ENCODE peak calls at places on chromosomes 4 and X, in seven cellular contexts. H is heart right ventricle, A is transverse colon, U is body of pancreas, B is fibroblast of the aortic adventitia, I is breast epithelium, N is mammary epithelial cell. W is an unnamed sample.

GRCh38 chrX:4570141-4570540 is 856.7 kb upstream of the PRKX start:
- DNase-seq in N (peak; percentile 6), U (peak; percentile 53), H (no peak), I (no peak), A (no peak), B (no peak), W (no peak)

GRCh38 chr4:2330119-2331042 is 68.5 kb upstream of the MXD4 start:
- DNase-seq in I (no peak), B (peak; percentile 94), U (no peak), A (no peak), N (peak; percentile 89), H (no peak), W (peak; percentile 97)

GRCh38 chr4:103664676-103665075 is 55.1 kb downstream of the TACR3 start:
- DNase-seq in H (no peak), I (no peak), U (no peak), A (no peak), N (no peak), B (no peak), W (no peak)

GRCh38 chrX:106564986-106565385 is 46.8 kb upstream of the RADX start:
- DNase-seq in H (no peak), B (no peak), A (no peak), U (no peak), I (no peak), N (no peak), W (no peak)

GRCh38 chr4:124970011-124970410 is 257.5 kb upstream of the ANKRD50 start:
- DNase-seq in B (peak; percentile 18), I (no peak), A (no peak), H (no peak), U (no peak), N (peak; percentile 59), W (no peak)

GRCh38 chr4:153538408-153539057 is 72.4 kb downstream of the TMEM131L start:
- DNase-seq in H (peak; percentile 29), A (no peak), N (no peak), B (peak; percentile 49), I (peak; percentile 25), U (peak; percentile 79), W (no peak)

GRCh38 chr4:150176559-150176958 is 98.3 kb downstream of the DCLK2 start:
- DNase-seq in U (no peak), H (no peak), B (peak; percentile 98), N (peak; percentile 66), A (no peak), I (no peak), W (peak; percentile 45)

GRCh38 chr4:168723569-168723968 is 226.7 kb downstream of the PALLD start:
- DNase-seq in N (no peak), U (no peak), I (no peak), A (no peak), H (no peak), B (no peak), W (peak; percentile 46)

GRCh38 chrX:135531813-135532212 is 11.4 kb downstream of the INTS6L start:
- DNase-seq in A (no peak), I (no peak), U (no peak), N (peak; percentile 79), H (no peak), B (no peak), W (no peak)

GRCh38 chr4:174871407-174871806 is 42.4 kb upstream of the GLRA3 start:
- DNase-seq in U (no peak), B (no peak), I (no peak), A (no peak), N (no peak), H (no peak), W (no peak)

GRCh38 chr4:1856920-1857699 is 1.2 kb upstream of the LETM1 start:
- DNase-seq in B (peak; percentile 27), A (peak; percentile 44), I (no peak), U (peak; percentile 21), N (peak; percentile 23), H (peak; percentile 32), W (peak; percentile 93)

GRCh38 chr4:61024610-61025009 is 175.5 kb upstream of the ADGRL3 start:
- DNase-seq in N (no peak), A (no peak), U (no peak), I (no peak), H (no peak), B (no peak), W (no peak)

GRCh38 chr4:13548059-13548983 is 4.0 kb upstream of the NKX3-2 start:
- DNase-seq in B (no peak), I (no peak), H (no peak), A (no peak), U (no peak), N (no peak), W (peak; percentile 86)

GRCh38 chrX:112211459-112211858 is 128.9 kb upstream of the TRPC5 start:
- DNase-seq in I (no peak), N (peak; percentile 8), A (no peak), H (no peak), U (no peak), B (no peak), W (no peak)

GRCh38 chr4:156711196-156711590 is 260.4 kb downstream of the PDGFC start:
- DNase-seq in B (no peak), A (no peak), U (no peak), H (no peak), I (no peak), N (no peak), W (no peak)

GRCh38 chr4:173051697-173052096 is 116.9 kb upstream of the GALNT7 start:
- DNase-seq in N (no peak), B (peak; percentile 28), A (no peak), H (no peak), U (no peak), I (no peak), W (no peak)

GRCh38 chrX:6644411-6644810 is 109.5 kb upstream of the VCX3A start:
- DNase-seq in H (no peak), B (no peak), N (no peak), A (no peak), U (no peak), I (no peak), W (no peak)

GRCh38 chr4:29717658-29718057 is 1002.5 kb upstream of the PCDH7 start:
- DNase-seq in A (no peak), I (no peak), B (no peak), H (no peak), N (no peak), U (no peak), W (no peak)

GRCh38 chr4:144288011-144288903 is 147.7 kb upstream of the GYPA start:
- DNase-seq in H (no peak), A (no peak), B (no peak), N (no peak), I (no peak), U (no peak), W (no peak)

GRCh38 chr4:149234798-149235197 is 580.8 kb downstream of the IQCM start:
- DNase-seq in A (no peak), B (no peak), U (no peak), I (no peak), N (no peak), H (no peak), W (peak; percentile 15)

GRCh38 chr4:7403001-7403400 is 31.7 kb downstream of the PSAPL1 start:
- DNase-seq in B (peak; percentile 11), A (no peak), H (no peak), U (peak; percentile 15), I (no peak), N (peak; percentile 78), W (no peak)

GRCh38 chrX:153410888-153411254 is 401 bp upstream of the ZFP92 start:
- DNase-seq in A (no peak), N (no peak), B (no peak), H (no peak), I (no peak), U (no peak), W (peak; percentile 74)

GRCh38 chrX:153412746-153413720 is 1.8 kb downstream of the ZFP92 start:
- DNase-seq in A (no peak), N (no peak), H (no peak), I (no peak), B (no peak), U (no peak), W (peak; percentile 81)

GRCh38 chrX:153411255-153411987 is at the start of gene ZFP92:
- DNase-seq in A (peak; percentile 32), N (no peak), U (peak; percentile 13), I (no peak), H (peak; percentile 58), B (no peak), W (peak; percentile 90)

GRCh38 chrX:153413731-153414130 is 2.5 kb downstream of the ZFP92 start:
- DNase-seq in B (no peak), U (no peak), I (no peak), N (no peak), A (no peak), H (no peak), W (peak; percentile 31)

DNA sequence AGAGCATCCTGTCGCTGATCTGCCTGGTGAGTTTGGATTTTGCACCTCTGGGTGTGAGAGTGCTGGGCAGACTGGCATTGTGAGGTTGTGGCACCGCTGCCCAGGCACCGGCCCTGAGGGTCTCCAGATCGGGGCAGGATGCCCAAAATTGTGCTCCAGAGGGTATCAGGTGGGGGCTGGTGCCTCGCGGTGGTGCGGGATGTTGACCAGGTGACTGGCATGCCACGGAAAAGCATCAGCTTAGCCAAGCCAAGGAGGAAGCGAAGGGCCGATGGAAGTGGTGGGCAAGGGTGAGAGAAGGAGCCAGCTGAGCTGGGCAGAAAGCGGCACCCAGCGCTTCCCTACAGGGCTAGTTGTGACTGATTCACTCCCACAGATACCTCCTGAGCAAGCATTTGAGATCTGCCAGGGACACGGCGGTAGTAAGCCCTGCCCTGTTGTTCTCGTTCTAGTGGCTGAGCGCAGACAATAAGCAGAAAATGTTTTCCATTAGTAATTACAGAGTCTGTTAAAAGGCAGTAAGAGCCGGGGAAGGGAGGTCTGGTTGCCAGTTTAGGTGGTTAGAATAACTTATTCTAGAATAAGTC is 809 bp downstream of the ZFP92 start:
- DNase-seq in A (no peak), N (peak; percentile 4), H (no peak), B (no peak), U (no peak), I (no peak), W (peak; percentile 86)
- H3K4me3 ChIP-seq in A (peak overlapping the region; percentile 30), N (no peak overlapping the region), H (peak overlapping the region; percentile 38), B (no peak overlapping the region), U (no peak overlapping the region), I (peak overlapping the region; percentile 69), W (no peak overlapping the region)

GRCh38 chrX:102950908-102951866 is 14.1 kb downstream of the RAB40AL start:
- DNase-seq in U (peak; percentile 46), I (no peak), N (peak; percentile 26), B (peak; percentile 51), H (no peak), A (peak; percentile 44), W (peak; percentile 60)
- H3K4me3 ChIP-seq in U (no peak overlapping the region), I (peak overlapping the region; percentile 34), N (peak overlapping the region; percentile 11), B (no peak overlapping the region), H (no peak overlapping the region), A (no peak overlapping the region), W (peak overlapping the region; percentile 56)

GRCh38 chr4:41921476-41921875 is 13.8 kb upstream of the TMEM33 start:
- DNase-seq in N (no peak), B (no peak), I (no peak), A (no peak), H (no peak), U (no peak), W (no peak)
- H3K4me3 ChIP-seq in N (no peak overlapping the region), B (no peak overlapping the region), I (no peak overlapping the region), A (no peak overlapping the region), H (no peak overlapping the region), U (no peak overlapping the region), W (no peak overlapping the region)

DNA sequence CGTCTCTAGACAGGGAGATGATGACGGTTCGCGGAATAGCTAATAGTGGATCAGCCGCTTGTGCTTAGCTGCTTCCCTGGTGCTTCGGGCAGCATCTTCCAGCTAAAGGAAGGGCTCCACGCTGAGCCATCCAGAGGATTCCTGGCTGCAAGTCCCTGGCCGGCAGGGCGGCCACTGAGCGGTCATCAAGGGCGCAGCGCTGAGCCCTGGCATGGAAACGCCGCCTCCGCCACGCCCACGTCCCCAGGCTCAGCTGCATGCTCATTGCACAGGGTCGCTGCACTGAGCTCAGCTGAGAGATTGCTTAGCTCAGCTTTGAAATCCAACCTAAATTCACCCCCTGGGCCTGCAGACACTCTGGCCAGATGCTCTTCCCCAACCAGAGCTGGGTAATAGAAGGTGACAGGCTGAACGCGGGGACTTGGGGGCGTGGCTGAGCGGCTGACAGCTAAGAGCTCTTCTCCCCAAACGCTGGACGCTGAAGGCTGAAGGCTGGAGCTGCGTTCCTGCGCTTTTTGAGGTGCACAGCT is 118.2 kb upstream of the KIT start:
- DNase-seq in U (peak; percentile 35), N (no peak), H (peak; percentile 66), I (no peak), A (peak; percentile 54), B (no peak), W (peak; percentile 66)
- H3K4me3 ChIP-seq in U (no peak overlapping the region), N (peak overlapping the region; percentile 17), H (no peak overlapping the region), I (peak overlapping the region; percentile 70), A (peak overlapping the region; percentile 35), B (peak overlapping the region; percentile 44), W (peak overlapping the region; percentile 64)